ENCODE peak calls at places on chromosomes 13 and 19, in four cellular contexts. X is ovary; F is naive thymus-derived CD4-positive, alpha-beta T cell; M is skeletal muscle cell. T is an unnamed sample.

GRCh38 chr19:17183271-17183757 is 31.8 kb upstream of the USE1 start:
- DNase-seq in F (peak; percentile 29), M (no peak), X (no peak), T (no peak)

GRCh38 chr13:24313449-24313848 is 4.1 kb downstream of the C1QTNF9 start:
- DNase-seq in X (no peak), F (no peak), M (no peak), T (no peak)

GRCh38 chr19:39660661-39661060 is 4.9 kb downstream of the LGALS16 start:
- DNase-seq in M (no peak), F (no peak), X (no peak), T (no peak)

GRCh38 chr19:4379383-4380253 is 20.7 kb downstream of the SH3GL1 start:
- DNase-seq in F (peak; percentile 19), M (peak; percentile 65), X (no peak), T (no peak)

GRCh38 chr13:40666905-40667621 is 622 bp upstream of the FOXO1 start:
- DNase-seq in M (no peak), X (peak; percentile 77), F (no peak), T (no peak)

GRCh38 chr13:51538626-51539179 is 45.6 kb upstream of the WDFY2 start:
- DNase-seq in F (no peak), X (no peak), M (no peak), T (no peak)

GRCh38 chr13:98650376-98651107 is 73.6 kb upstream of the STK24 start:
- DNase-seq in X (no peak), F (no peak), M (no peak), T (peak; percentile 97)

GRCh38 chr13:23608704-23609413 is 38.6 kb downstream of the TNFRSF19 start:
- DNase-seq in F (no peak), M (no peak), X (peak; percentile 62), T (peak; percentile 64)

GRCh38 chr19:5805465-5806132 is 732 bp downstream of the NRTN start:
- DNase-seq in M (no peak), F (peak; percentile 66), X (peak; percentile 63), T (no peak)

GRCh38 chr13:56349866-56350265 is 790.9 kb upstream of the PRR20A start:
- DNase-seq in F (no peak), M (no peak), X (no peak), T (no peak)

GRCh38 chr13:51240888-51241475 is 18.8 kb downstream of the FAM124A start:
- DNase-seq in M (no peak), F (no peak), X (no peak), T (no peak)

GRCh38 chr13:21812192-21812626 is 141.3 kb downstream of the FGF9 start:
- DNase-seq in F (no peak), X (no peak), M (no peak), T (no peak)

GRCh38 chr13:28579334-28579733 is 79.6 kb upstream of the POMP start:
- DNase-seq in M (no peak), X (no peak), F (no peak), T (no peak)

GRCh38 chr13:113186061-113186900 is 22.2 kb downstream of the PCID2 start:
- DNase-seq in X (no peak), M (no peak), F (no peak), T (no peak)

GRCh38 chr19:10233946-10234345 is 2.8 kb upstream of the S1PR2 start:
- DNase-seq in F (no peak), M (no peak), X (no peak), T (no peak)

GRCh38 chr19:38024991-38025716 is 118.1 kb downstream of the SIPA1L3 start:
- DNase-seq in M (no peak), X (no peak), F (no peak), T (no peak)

GRCh38 chr13:28384789-28385188 is 110.1 kb downstream of the FLT1 start:
- DNase-seq in F (no peak), M (no peak), X (no peak), T (no peak)

GRCh38 chr19:17718988-17719711 is at the start of gene MAP1S:
- DNase-seq in M (no peak), X (peak; percentile 76), F (peak; percentile 64), T (peak; percentile 15)

GRCh38 chr13:74040200-74040599 is 94.0 kb downstream of the KLF12 start:
- DNase-seq in X (peak; percentile 42), M (no peak), F (no peak), T (no peak)

GRCh38 chr19:23823952-23824389 is 65.3 kb upstream of the ZNF681 start:
- DNase-seq in F (no peak), X (no peak), M (no peak), T (peak; percentile 18)

GRCh38 chr19:45809643-45810159 is 5.4 kb downstream of the RSPH6A start:
- DNase-seq in X (no peak), F (no peak), M (peak; percentile 45), T (no peak)

GRCh38 chr13:77584111-77584510 is 48.6 kb downstream of the SCEL start:
- DNase-seq in F (no peak), M (no peak), X (no peak), T (no peak)

GRCh38 chr19:48965806-48966540 is 864 bp downstream of the FTL start:
- DNase-seq in X (peak; percentile 91), F (peak; percentile 88), M (no peak), T (peak; percentile 40)

GRCh38 chr13:43879323-43880181 is at the start of the genes CCDC122 and LACC1:
- DNase-seq in M (peak; percentile 44), X (peak; percentile 89), F (peak; percentile 68), T (peak; percentile 25)

GRCh38 chr13:31875134-31875533 is 135.8 kb downstream of the RXFP2 start:
- DNase-seq in X (no peak), F (no peak), M (no peak), T (no peak)

GRCh38 chr13:52004508-52005183 is 6.6 kb downstream of the ATP7B start:
- DNase-seq in F (no peak), X (no peak), M (no peak), T (no peak)

GRCh38 chr13:36879218-36879938 is 40.7 kb downstream of the SMAD9 start:
- DNase-seq in M (no peak), X (no peak), F (no peak), T (no peak)

GRCh38 chr13:40508112-40508511 is 158.3 kb downstream of the FOXO1 start:
- DNase-seq in X (no peak), M (no peak), F (no peak), T (no peak)

GRCh38 chr19:48496959-48497727 is 14.5 kb downstream of the LMTK3 start:
- DNase-seq in F (no peak), M (no peak), X (no peak), T (no peak)

GRCh38 chr13:25034173-25034572 is 61.8 kb upstream of the PABPC3 start:
- DNase-seq in X (no peak), M (no peak), F (no peak), T (no peak)

GRCh38 chr13:98033277-98034247 is 80.1 kb downstream of the IPO5 start:
- DNase-seq in M (no peak), F (no peak), X (no peak), T (no peak)

GRCh38 chr13:110520431-110521295 is 40.9 kb downstream of the RAB20 start:
- DNase-seq in X (peak; percentile 65), M (no peak), F (no peak), T (no peak)

GRCh38 chr13:84130739-84131138 is 248.5 kb upstream of the SLITRK1 start:
- DNase-seq in X (no peak), F (no peak), M (no peak), T (no peak)

GRCh38 chr19:11148001-11148400 is 7.6 kb downstream of the SPC24 start:
- DNase-seq in M (no peak), X (no peak), F (no peak), T (no peak)

GRCh38 chr19:16897572-16898056 is 8.8 kb downstream of the F2RL3 start:
- DNase-seq in X (no peak), F (peak; percentile 24), M (no peak), T (no peak)

GRCh38 chr13:96089139-96089538 is 768 bp upstream of the HS6ST3 start:
- DNase-seq in M (no peak), X (no peak), F (no peak), T (no peak)
- H3K4me3 ChIP-seq in M (no peak overlapping the region), X (no peak overlapping the region), F (no peak overlapping the region), T (no peak overlapping the region)

GRCh38 chr19:1746401-1747284 is 6.7 kb upstream of the ONECUT3 start:
- DNase-seq in M (no peak), F (no peak), X (no peak), T (no peak)

GRCh38 chr19:1749373-1750342 is 3.6 kb upstream of the ONECUT3 start:
- DNase-seq in X (no peak), F (no peak), M (no peak), T (no peak)

GRCh38 chr19:1747285-1748114 is 5.8 kb upstream of the ONECUT3 start:
- DNase-seq in X (no peak), M (peak; percentile 20), F (no peak), T (no peak)

GRCh38 chr19:1748703-1749341 is 4.5 kb upstream of the ONECUT3 start:
- DNase-seq in F (no peak), M (no peak), X (no peak), T (no peak)

GRCh38 chr19:1748115-1748702 is 5.1 kb upstream of the ONECUT3 start:
- DNase-seq in M (no peak), X (no peak), F (no peak), T (no peak)
- H3K4me3 ChIP-seq in M (no peak overlapping the region), X (no peak overlapping the region), F (peak overlapping the region; percentile 17), T (no peak overlapping the region)

GRCh38 chr19:41323430-41324125 is 13.6 kb downstream of the CCDC97 start:
- DNase-seq in M (peak; percentile 92), F (no peak), X (peak; percentile 92), T (no peak)

GRCh38 chr19:41325640-41325946 is 15.6 kb downstream of the CCDC97 start:
- DNase-seq in F (no peak), M (no peak), X (no peak), T (no peak)

GRCh38 chr19:41324231-41324702 is 14.3 kb downstream of the CCDC97 start:
- DNase-seq in F (no peak), M (no peak), X (no peak), T (no peak)

GRCh38 chr19:41325947-41326706 is 16.2 kb downstream of the CCDC97 start:
- DNase-seq in X (peak; percentile 65), M (peak; percentile 56), F (peak; percentile 31), T (no peak)

GRCh38 chr19:41324921-41325639 is 15.1 kb downstream of the CCDC97 start:
- DNase-seq in X (peak; percentile 84), M (peak; percentile 79), F (no peak), T (no peak)
- H3K4me3 ChIP-seq in X (peak overlapping the region; percentile 25), M (peak overlapping the region; percentile 9), F (no peak overlapping the region), T (no peak overlapping the region)

GRCh38 chr13:93947651-93948050 is 531.8 kb downstream of the DCT start:
- DNase-seq in M (no peak), X (no peak), F (no peak), T (no peak)
- H3K4me3 ChIP-seq in M (no peak overlapping the region), X (no peak overlapping the region), F (no peak overlapping the region), T (no peak overlapping the region)

DNA sequence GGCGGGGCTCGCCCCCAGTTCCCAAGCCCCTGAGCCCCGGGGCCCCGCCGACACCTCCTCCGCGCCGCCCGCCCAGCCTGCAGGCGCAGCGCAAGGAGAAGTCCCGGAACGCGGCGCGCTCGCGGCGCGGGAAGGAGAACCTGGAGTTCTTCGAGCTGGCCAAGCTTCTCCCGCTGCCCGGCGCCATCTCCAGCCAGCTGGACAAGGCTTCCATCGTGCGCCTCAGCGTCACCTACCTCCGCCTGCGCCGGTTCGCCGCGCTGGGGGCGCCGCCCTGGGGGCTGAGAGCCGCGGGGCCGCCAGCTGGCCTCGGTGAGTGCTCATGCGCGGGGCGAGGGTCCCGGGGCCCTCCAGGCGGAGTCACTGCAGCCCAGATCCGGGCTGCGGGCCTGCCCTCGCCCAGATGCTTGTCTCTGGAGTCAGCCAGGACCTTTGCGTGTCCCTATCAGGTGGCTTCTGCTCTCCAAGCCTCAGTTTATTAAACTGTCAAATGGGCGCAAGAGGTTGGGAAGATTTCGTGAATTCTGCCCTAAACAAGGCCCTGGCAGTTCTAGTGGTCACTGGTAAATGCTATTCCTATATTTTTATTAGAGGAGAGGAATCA is 2.0 kb downstream of the NPAS1 start:
- DNase-seq in M (no peak), F (no peak), X (no peak), T (no peak)
- H3K4me3 ChIP-seq in M (peak overlapping the region; percentile 55), F (no peak overlapping the region), X (no peak overlapping the region), T (no peak overlapping the region)